ENCODE peak calls at places on chromosomes 11 and 22, in eight cellular contexts. One of them, this sample, is unnamed.

GRCh38 chr11:22467741-22468140 is 129.6 kb downstream of the SLC17A6 start:
- DNase-seq in AG09309: no peak
- DNase-seq in psoas muscle: no peak
- DNase-seq in lower lobe of right lung: no peak
- DNase-seq in esophagus squamous epithelium: no peak
- DNase-seq in adrenal gland: no peak
- DNase-seq in A549: no peak
- DNase-seq in astrocyte of the cerebellum: no peak
- DNase-seq in this sample: no peak

GRCh38 chr11:77107950-77108349 is 5.3 kb downstream of the OMP start:
- DNase-seq in AG09309: peak
- DNase-seq in psoas muscle: peak
- DNase-seq in lower lobe of right lung: no peak
- DNase-seq in esophagus squamous epithelium: no peak
- DNase-seq in adrenal gland: peak
- DNase-seq in A549: peak
- DNase-seq in astrocyte of the cerebellum: peak
- DNase-seq in this sample: peak

GRCh38 chr11:107780775-107781174 is 68.9 kb upstream of the SLN start:
- DNase-seq in AG09309: no peak
- DNase-seq in psoas muscle: no peak
- DNase-seq in lower lobe of right lung: no peak
- DNase-seq in esophagus squamous epithelium: no peak
- DNase-seq in adrenal gland: no peak
- DNase-seq in A549: peak
- DNase-seq in astrocyte of the cerebellum: no peak
- DNase-seq in this sample: no peak

GRCh38 chr22:29870574-29870973 is 12.4 kb upstream of the MTMR3 start:
- DNase-seq in AG09309: no peak
- DNase-seq in psoas muscle: no peak
- DNase-seq in lower lobe of right lung: no peak
- DNase-seq in esophagus squamous epithelium: no peak
- DNase-seq in adrenal gland: no peak
- DNase-seq in A549: no peak
- DNase-seq in astrocyte of the cerebellum: no peak
- DNase-seq in this sample: no peak

GRCh38 chr11:103887001-103887680 is 149.3 kb upstream of the DDI1 start:
- DNase-seq in AG09309: no peak
- DNase-seq in psoas muscle: no peak
- DNase-seq in lower lobe of right lung: no peak
- DNase-seq in esophagus squamous epithelium: no peak
- DNase-seq in adrenal gland: no peak
- DNase-seq in A549: no peak
- DNase-seq in astrocyte of the cerebellum: no peak
- DNase-seq in this sample: no peak

GRCh38 chr11:46381046-46381835 is at the start of gene MDK:
- DNase-seq in AG09309: no peak
- DNase-seq in psoas muscle: no peak
- DNase-seq in lower lobe of right lung: peak
- DNase-seq in esophagus squamous epithelium: no peak
- DNase-seq in adrenal gland: no peak
- DNase-seq in A549: no peak
- DNase-seq in astrocyte of the cerebellum: no peak
- DNase-seq in this sample: no peak

GRCh38 chr11:61890536-61891330 is 612 bp downstream of the FADS3 start:
- DNase-seq in AG09309: no peak
- DNase-seq in psoas muscle: peak
- DNase-seq in lower lobe of right lung: peak
- DNase-seq in esophagus squamous epithelium: no peak
- DNase-seq in adrenal gland: peak
- DNase-seq in A549: peak
- DNase-seq in astrocyte of the cerebellum: peak
- DNase-seq in this sample: peak

GRCh38 chr11:35180311-35181233 is 41.6 kb downstream of the CD44 start:
- DNase-seq in AG09309: peak
- DNase-seq in psoas muscle: no peak
- DNase-seq in lower lobe of right lung: no peak
- DNase-seq in esophagus squamous epithelium: no peak
- DNase-seq in adrenal gland: no peak
- DNase-seq in A549: no peak
- DNase-seq in astrocyte of the cerebellum: peak
- DNase-seq in this sample: no peak

GRCh38 chr11:62410972-62411371 is 7.9 kb upstream of the SCGB1A1 start:
- DNase-seq in AG09309: no peak
- DNase-seq in psoas muscle: no peak
- DNase-seq in lower lobe of right lung: no peak
- DNase-seq in esophagus squamous epithelium: no peak
- DNase-seq in adrenal gland: peak
- DNase-seq in A549: no peak
- DNase-seq in astrocyte of the cerebellum: no peak
- DNase-seq in this sample: no peak

GRCh38 chr11:123628936-123629683 is 25.3 kb downstream of the SCN3B start:
- DNase-seq in AG09309: no peak
- DNase-seq in psoas muscle: peak
- DNase-seq in lower lobe of right lung: no peak
- DNase-seq in esophagus squamous epithelium: no peak
- DNase-seq in adrenal gland: peak
- DNase-seq in A549: no peak
- DNase-seq in astrocyte of the cerebellum: no peak
- DNase-seq in this sample: no peak

GRCh38 chr11:3056296-3057068 is 741 bp downstream of the CARS1 start:
- DNase-seq in AG09309: no peak
- DNase-seq in psoas muscle: no peak
- DNase-seq in lower lobe of right lung: no peak
- DNase-seq in esophagus squamous epithelium: no peak
- DNase-seq in adrenal gland: no peak
- DNase-seq in A549: no peak
- DNase-seq in astrocyte of the cerebellum: no peak
- DNase-seq in this sample: peak

GRCh38 chr11:58796333-58797049 is 48.0 kb downstream of the GLYATL2 start:
- DNase-seq in AG09309: no peak
- DNase-seq in psoas muscle: no peak
- DNase-seq in lower lobe of right lung: no peak
- DNase-seq in esophagus squamous epithelium: no peak
- DNase-seq in adrenal gland: no peak
- DNase-seq in A549: no peak
- DNase-seq in astrocyte of the cerebellum: no peak
- DNase-seq in this sample: no peak

GRCh38 chr11:88326112-88326511 is 11.4 kb downstream of the CTSC start:
- DNase-seq in AG09309: no peak
- DNase-seq in psoas muscle: no peak
- DNase-seq in lower lobe of right lung: no peak
- DNase-seq in esophagus squamous epithelium: no peak
- DNase-seq in adrenal gland: no peak
- DNase-seq in A549: no peak
- DNase-seq in astrocyte of the cerebellum: no peak
- DNase-seq in this sample: no peak

GRCh38 chr22:42725606-42726355 is 5.1 kb upstream of the A4GALT start:
- DNase-seq in AG09309: no peak
- DNase-seq in psoas muscle: no peak
- DNase-seq in lower lobe of right lung: no peak
- DNase-seq in esophagus squamous epithelium: no peak
- DNase-seq in adrenal gland: no peak
- DNase-seq in A549: no peak
- DNase-seq in astrocyte of the cerebellum: no peak
- DNase-seq in this sample: no peak

GRCh38 chr11:132853886-132854285 is 678.4 kb downstream of the OPCML start:
- DNase-seq in AG09309: no peak
- DNase-seq in psoas muscle: no peak
- DNase-seq in lower lobe of right lung: no peak
- DNase-seq in esophagus squamous epithelium: no peak
- DNase-seq in adrenal gland: no peak
- DNase-seq in A549: no peak
- DNase-seq in astrocyte of the cerebellum: no peak
- DNase-seq in this sample: no peak

GRCh38 chr11:107957109-107957588 is 28.9 kb downstream of the RAB39A start:
- DNase-seq in AG09309: peak
- DNase-seq in psoas muscle: no peak
- DNase-seq in lower lobe of right lung: no peak
- DNase-seq in esophagus squamous epithelium: no peak
- DNase-seq in adrenal gland: peak
- DNase-seq in A549: no peak
- DNase-seq in astrocyte of the cerebellum: no peak
- DNase-seq in this sample: peak

GRCh38 chr11:1913271-1914060 is 6.0 kb upstream of the TNNT3 start:
- DNase-seq in AG09309: no peak
- DNase-seq in psoas muscle: no peak
- DNase-seq in lower lobe of right lung: no peak
- DNase-seq in esophagus squamous epithelium: no peak
- DNase-seq in adrenal gland: no peak
- DNase-seq in A549: no peak
- DNase-seq in astrocyte of the cerebellum: no peak
- DNase-seq in this sample: no peak

GRCh38 chr11:63017306-63017974 is 1.8 kb upstream of the SLC22A8 start:
- DNase-seq in AG09309: no peak
- DNase-seq in psoas muscle: no peak
- DNase-seq in lower lobe of right lung: no peak
- DNase-seq in esophagus squamous epithelium: no peak
- DNase-seq in adrenal gland: no peak
- DNase-seq in A549: no peak
- DNase-seq in astrocyte of the cerebellum: no peak
- DNase-seq in this sample: peak

GRCh38 chr11:102253018-102253775 is 64.1 kb upstream of the BIRC3 start:
- DNase-seq in AG09309: no peak
- DNase-seq in psoas muscle: no peak
- DNase-seq in lower lobe of right lung: no peak
- DNase-seq in esophagus squamous epithelium: no peak
- DNase-seq in adrenal gland: no peak
- DNase-seq in A549: no peak
- DNase-seq in astrocyte of the cerebellum: no peak
- DNase-seq in this sample: no peak

GRCh38 chr11:116837231-116838091 is at the start of gene APOA1:
- DNase-seq in AG09309: no peak
- DNase-seq in psoas muscle: no peak
- DNase-seq in lower lobe of right lung: no peak
- DNase-seq in esophagus squamous epithelium: no peak
- DNase-seq in adrenal gland: no peak
- DNase-seq in A549: no peak
- DNase-seq in astrocyte of the cerebellum: no peak
- DNase-seq in this sample: no peak

GRCh38 chr22:19734837-19735382 is 11.6 kb downstream of the GP1BB start:
- DNase-seq in AG09309: no peak
- DNase-seq in psoas muscle: no peak
- DNase-seq in lower lobe of right lung: no peak
- DNase-seq in esophagus squamous epithelium: no peak
- DNase-seq in adrenal gland: no peak
- DNase-seq in A549: no peak
- DNase-seq in astrocyte of the cerebellum: no peak
- DNase-seq in this sample: no peak

GRCh38 chr11:55457641-55458040 is 89.9 kb downstream of the OR4A15 start:
- DNase-seq in AG09309: no peak
- DNase-seq in psoas muscle: no peak
- DNase-seq in lower lobe of right lung: no peak
- DNase-seq in esophagus squamous epithelium: no peak
- DNase-seq in adrenal gland: no peak
- DNase-seq in A549: no peak
- DNase-seq in astrocyte of the cerebellum: no peak
- DNase-seq in this sample: no peak
- TF ChIP-seq CTCF in AG09309: no peak
- TF ChIP-seq CTCF in psoas muscle: no peak
- TF ChIP-seq CTCF in lower lobe of right lung: no peak
- TF ChIP-seq CTCF in esophagus squamous epithelium: no peak
- TF ChIP-seq CTCF in adrenal gland: no peak
- TF ChIP-seq CTCF in A549: no peak
- TF ChIP-seq CTCF in astrocyte of the cerebellum: no peak
- TF ChIP-seq CTCF in this sample: no peak

DNA sequence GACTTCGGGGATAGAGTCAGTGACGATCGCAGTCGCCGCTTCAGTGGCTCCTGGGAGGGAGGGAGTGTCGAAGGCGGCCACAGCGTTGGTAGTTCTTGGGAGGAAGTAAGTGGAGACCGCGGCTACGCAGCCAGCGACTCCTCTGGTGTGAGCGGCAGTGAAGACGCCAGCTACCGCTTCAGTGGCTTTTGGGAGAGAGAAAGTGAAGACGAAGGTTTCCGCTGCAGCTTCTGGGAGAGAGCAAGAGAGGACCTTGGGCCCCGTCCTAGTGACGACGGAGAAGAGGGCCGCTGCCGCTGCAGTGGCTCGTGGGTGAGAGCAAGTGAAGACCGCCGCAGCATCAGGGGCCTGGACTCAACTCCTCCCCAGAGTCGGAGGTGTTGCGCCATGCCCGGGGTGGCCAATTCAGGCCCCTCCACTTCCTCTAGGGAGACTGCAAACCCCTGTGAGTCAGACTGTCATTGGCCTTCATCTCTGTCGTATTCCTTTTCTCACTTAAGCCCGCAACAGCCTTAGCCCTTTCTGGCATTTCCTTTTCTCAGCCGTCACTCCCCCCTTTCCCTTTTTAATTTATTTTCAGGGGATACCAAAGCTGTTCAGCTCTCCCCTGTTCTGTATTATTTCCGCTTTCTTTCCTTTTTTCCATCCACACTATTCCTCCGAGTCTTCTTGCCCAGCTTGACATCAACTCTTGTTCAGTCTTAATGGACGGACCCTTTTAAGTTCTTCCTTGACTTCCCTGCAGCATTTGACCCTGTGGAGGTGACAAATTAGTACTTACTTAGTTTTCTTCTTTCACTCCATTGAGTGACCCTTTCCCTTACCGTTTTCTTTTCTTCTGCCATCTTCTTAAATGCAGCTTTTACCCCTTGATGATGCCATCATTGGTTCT is 1.0 kb downstream of the ANKRD42 start:
- DNase-seq in AG09309: peak
- DNase-seq in psoas muscle: peak
- DNase-seq in lower lobe of right lung: peak
- DNase-seq in esophagus squamous epithelium: no peak
- DNase-seq in adrenal gland: peak
- DNase-seq in A549: peak
- DNase-seq in astrocyte of the cerebellum: peak
- DNase-seq in this sample: peak
- H3K4me3 ChIP-seq in AG09309: peak
- H3K4me3 ChIP-seq in psoas muscle: peak
- H3K4me3 ChIP-seq in lower lobe of right lung: peak
- H3K4me3 ChIP-seq in esophagus squamous epithelium: peak
- H3K4me3 ChIP-seq in adrenal gland: peak
- H3K4me3 ChIP-seq in A549: peak
- H3K4me3 ChIP-seq in astrocyte of the cerebellum: peak
- H3K4me3 ChIP-seq in this sample: peak

DNA sequence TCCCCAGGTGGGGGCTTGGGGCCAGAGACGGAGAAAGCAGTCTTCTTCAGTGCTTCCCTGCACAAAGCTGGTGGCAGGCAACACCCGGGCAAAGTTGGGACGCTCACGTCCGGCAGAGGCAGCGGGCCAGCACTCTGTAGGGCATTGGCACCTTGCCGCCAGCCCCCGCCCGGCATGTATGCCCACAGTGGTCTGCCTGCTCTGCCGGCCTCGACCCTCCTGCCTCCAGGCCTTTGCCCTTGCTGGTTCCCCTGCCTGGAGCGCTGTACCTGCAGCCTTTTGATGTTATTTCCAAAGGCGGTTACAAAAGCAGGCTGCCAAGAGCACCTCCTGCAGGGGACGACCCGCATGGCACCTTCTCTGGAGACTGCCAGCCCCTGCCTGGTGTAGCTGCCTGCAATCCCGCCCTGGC is 56.5 kb upstream of the SHISAL1 start:
- DNase-seq in AG09309: no peak
- DNase-seq in psoas muscle: no peak
- DNase-seq in lower lobe of right lung: peak
- DNase-seq in esophagus squamous epithelium: no peak
- DNase-seq in adrenal gland: no peak
- DNase-seq in A549: no peak
- DNase-seq in astrocyte of the cerebellum: no peak
- DNase-seq in this sample: no peak
- TF ChIP-seq CTCF in AG09309: no peak
- TF ChIP-seq CTCF in psoas muscle: no peak
- TF ChIP-seq CTCF in lower lobe of right lung: no peak
- TF ChIP-seq CTCF in esophagus squamous epithelium: no peak
- TF ChIP-seq CTCF in adrenal gland: no peak
- TF ChIP-seq CTCF in A549: no peak
- TF ChIP-seq CTCF in astrocyte of the cerebellum: peak
- TF ChIP-seq CTCF in this sample: no peak

GRCh38 chr22:39314251-39314971 is 5.0 kb downstream of the RPL3 start:
- DNase-seq in AG09309: no peak
- DNase-seq in psoas muscle: no peak
- DNase-seq in lower lobe of right lung: no peak
- DNase-seq in esophagus squamous epithelium: no peak
- DNase-seq in adrenal gland: peak
- DNase-seq in A549: no peak
- DNase-seq in astrocyte of the cerebellum: no peak
- DNase-seq in this sample: no peak
- H3K4me3 ChIP-seq in AG09309: no peak
- H3K4me3 ChIP-seq in psoas muscle: peak
- H3K4me3 ChIP-seq in lower lobe of right lung: no peak
- H3K4me3 ChIP-seq in esophagus squamous epithelium: no peak
- H3K4me3 ChIP-seq in adrenal gland: no peak
- H3K4me3 ChIP-seq in A549: peak
- H3K4me3 ChIP-seq in astrocyte of the cerebellum: no peak
- H3K4me3 ChIP-seq in this sample: no peak